ENCODE peak calls at places on chromosomes 2 and 18, in eight cellular contexts. U is A549; J is GM23338; I is Peyer's patch; O is tibial nerve; R is mesenchymal stem cell; W is tibial artery; V is CD8-positive, alpha-beta memory T cell. N is an unnamed sample.

GRCh38 chr2:181573140-181573736 is 83.7 kb downstream of the CERKL start:
- DNase-seq in U (peak), W (no peak), R (peak), O (no peak), I (no peak), V (no peak), J (peak), N (no peak)

GRCh38 chr2:12478151-12479041 is 238.3 kb upstream of the TRIB2 start:
- DNase-seq in J (no peak), R (no peak), V (no peak), O (no peak), U (no peak), W (no peak), I (no peak), N (no peak)

GRCh38 chr2:224646242-224646846 is 61.2 kb upstream of the CUL3 start:
- DNase-seq in V (no peak), O (no peak), U (peak), W (no peak), R (peak), I (no peak), J (peak), N (no peak)

GRCh38 chr2:34254272-34254882 is 655.3 kb upstream of the FAM98A start:
- DNase-seq in U (no peak), I (no peak), J (no peak), W (no peak), O (no peak), V (no peak), R (no peak), N (no peak)

GRCh38 chr2:156455366-156455975 is 19.3 kb downstream of the GPD2 start:
- DNase-seq in V (no peak), J (no peak), O (no peak), I (no peak), U (peak), R (peak), W (no peak), N (no peak)

GRCh38 chr2:50820176-50820575 is 211.8 kb downstream of the NRXN1 start:
- DNase-seq in V (no peak), J (no peak), W (no peak), U (no peak), I (no peak), O (no peak), R (no peak), N (no peak)

GRCh38 chr18:59919026-59919425 is 19.2 kb downstream of the PMAIP1 start:
- DNase-seq in W (no peak), J (no peak), O (no peak), I (no peak), U (no peak), V (no peak), R (no peak), N (no peak)

GRCh38 chr2:135532581-135532980 is 1.3 kb downstream of the R3HDM1 start:
- DNase-seq in U (no peak), W (no peak), R (peak), O (no peak), V (no peak), I (no peak), J (no peak), N (no peak)

GRCh38 chr18:697771-698170 is 14.7 kb downstream of the ENOSF1 start:
- DNase-seq in R (no peak), J (peak), I (no peak), O (no peak), W (no peak), U (no peak), V (no peak), N (no peak)

GRCh38 chr18:22348521-22349316 is 69.0 kb downstream of the CTAGE1 start:
- DNase-seq in U (peak), I (peak), J (peak), V (no peak), O (no peak), W (peak), R (peak), N (no peak)

GRCh38 chr2:239762742-239763269 is 262.3 kb downstream of the NDUFA10 start:
- DNase-seq in R (no peak), O (no peak), U (no peak), I (no peak), J (no peak), V (peak), W (no peak), N (peak)

GRCh38 chr2:45332567-45332966 is 278.5 kb downstream of the SRBD1 start:
- DNase-seq in I (peak), O (no peak), R (no peak), V (no peak), J (no peak), U (no peak), W (no peak), N (no peak)

GRCh38 chr18:79506191-79507075 is 110.7 kb downstream of the NFATC1 start:
- DNase-seq in J (no peak), O (peak), R (no peak), W (peak), U (no peak), V (peak), I (peak), N (no peak)

GRCh38 chr2:137873860-137874259 is 90.4 kb upstream of the HNMT start:
- DNase-seq in I (no peak), J (no peak), W (no peak), V (no peak), U (no peak), R (no peak), O (no peak), N (no peak)

GRCh38 chr18:3172081-3172480 is 47.7 kb downstream of the MYOM1 start:
- DNase-seq in R (no peak), O (no peak), V (no peak), J (no peak), U (no peak), I (no peak), W (no peak), N (no peak)

GRCh38 chr2:128808462-128809255 is 490.0 kb upstream of the HS6ST1 start:
- DNase-seq in J (no peak), O (no peak), U (no peak), I (no peak), V (no peak), W (no peak), R (peak), N (no peak)

DNA sequence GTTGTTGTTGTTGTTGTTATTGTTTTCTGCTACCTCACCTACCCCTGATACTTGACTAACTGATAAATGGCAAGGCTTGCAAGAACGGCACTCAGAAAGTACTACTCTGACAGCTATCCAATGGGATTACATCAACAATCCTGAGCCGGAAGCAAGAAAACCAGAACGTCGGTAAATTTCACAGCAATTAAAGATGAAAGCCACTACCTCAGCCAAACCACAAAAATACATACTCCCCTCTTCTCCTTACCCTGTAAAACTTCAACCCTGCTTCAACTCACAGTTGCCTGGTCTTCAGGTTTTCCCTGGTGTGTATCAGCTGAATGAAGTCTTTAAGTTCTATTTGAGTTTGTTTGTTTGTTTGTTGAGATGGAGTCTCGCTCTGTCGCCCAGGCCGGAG is 293.7 kb upstream of the RND3 start:
- DNase-seq in W (no peak), J (no peak), I (no peak), O (no peak), V (no peak), U (no peak), R (no peak), N (no peak)
- H3K4me3 ChIP-seq in W (no peak), J (no peak), I (no peak), O (no peak), V (no peak), U (no peak), R (no peak), N (no peak)

DNA sequence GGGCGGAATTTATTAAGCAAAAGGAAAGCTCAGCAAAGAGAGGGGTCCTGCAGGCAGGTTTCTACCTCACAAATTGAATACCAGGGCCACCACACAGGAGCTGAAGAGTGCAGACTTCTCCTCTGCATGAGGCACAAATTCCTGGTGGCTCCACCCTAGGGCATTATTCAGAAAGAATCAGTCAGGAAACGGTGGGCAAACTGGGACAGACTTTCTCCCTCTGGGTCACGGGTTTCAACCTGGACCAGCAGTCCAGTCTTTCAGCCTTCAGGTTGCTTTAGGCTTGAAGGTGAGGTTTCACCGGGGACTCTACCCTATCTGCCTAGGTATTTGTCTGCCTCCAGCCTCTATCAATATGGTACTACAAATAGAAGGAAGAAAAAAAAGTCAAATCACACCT is 41.8 kb downstream of the ACSL3 start:
- DNase-seq in R (no peak), V (no peak), O (no peak), I (no peak), W (no peak), U (no peak), J (no peak), N (no peak)
- H3K27ac ChIP-seq in R (no peak), V (no peak), O (no peak), I (no peak), W (no peak), U (peak), J (peak), N (no peak)

GRCh38 chr2:231181848-231182247 is 16.6 kb upstream of the ARMC9 start:
- DNase-seq in R (peak), I (peak), O (peak), W (peak), V (no peak), U (peak), J (no peak), N (no peak)
- H3K4me3 ChIP-seq in R (no peak), I (no peak), O (no peak), W (no peak), V (no peak), U (no peak), J (no peak), N (no peak)

GRCh38 chr18:77084757-77085035 is 47.9 kb downstream of the MBP start:
- DNase-seq in O (no peak), V (no peak), U (no peak), J (no peak), W (no peak), R (no peak), I (no peak), N (no peak)
- H3K27ac ChIP-seq in O (peak), V (no peak), U (no peak), J (no peak), W (no peak), R (no peak), I (peak), N (no peak)

DNA sequence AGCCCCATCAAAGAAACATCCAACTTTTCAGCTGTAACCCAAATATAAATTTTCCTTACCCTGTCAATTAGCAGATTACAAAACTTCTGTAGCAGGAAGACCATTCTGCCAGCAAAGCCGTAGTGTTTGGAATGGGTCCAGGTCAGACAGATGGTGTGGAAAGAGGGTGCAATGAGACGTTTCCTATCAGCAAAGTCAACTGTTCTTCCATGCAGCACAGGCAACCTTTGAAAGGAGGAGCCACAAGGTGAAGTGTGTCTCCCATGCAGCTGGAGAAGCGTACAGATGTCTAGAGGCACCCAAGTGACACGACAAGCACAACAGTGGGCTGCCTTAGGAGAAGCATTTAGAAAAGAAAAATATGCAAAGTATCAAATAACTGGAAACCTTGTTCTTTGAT is 83.7 kb downstream of the SP3 start:
- DNase-seq in R (no peak), V (no peak), W (peak), I (no peak), U (no peak), O (peak), J (no peak), N (no peak)
- H3K4me3 ChIP-seq in R (no peak), V (no peak), W (no peak), I (no peak), U (no peak), O (no peak), J (no peak), N (no peak)

GRCh38 chr2:168455692-168456525 is at the start of gene CERS6:
- DNase-seq in U (peak), W (peak), J (peak), I (peak), R (peak), V (peak), O (peak), N (peak)
- H3K27ac ChIP-seq in U (peak), W (peak), J (no peak), I (peak), R (peak), V (peak), O (peak), N (peak)

GRCh38 chr18:27181726-27182125 is 3.4 kb downstream of the CHST9 start:
- DNase-seq in I (no peak), V (no peak), R (no peak), W (no peak), J (no peak), U (no peak), O (no peak), N (no peak)

GRCh38 chr18:27188309-27188708 is 3.2 kb upstream of the CHST9 start:
- DNase-seq in I (no peak), W (no peak), R (no peak), O (no peak), U (no peak), J (no peak), V (no peak), N (no peak)

GRCh38 chr18:27185897-27186296 is 789 bp upstream of the CHST9 start:
- DNase-seq in R (no peak), J (no peak), V (no peak), U (no peak), W (no peak), I (no peak), O (no peak), N (no peak)

GRCh38 chr18:27184115-27185024 is 738 bp downstream of the CHST9 start:
- DNase-seq in J (peak), O (no peak), R (no peak), V (no peak), W (no peak), U (no peak), I (no peak), N (no peak)

GRCh38 chr18:27185025-27185763 is at the start of gene CHST9:
- DNase-seq in V (no peak), J (peak), R (no peak), O (no peak), I (no peak), W (no peak), U (no peak), N (no peak)
- H3K4me3 ChIP-seq in V (no peak), J (peak), R (no peak), O (peak), I (peak), W (no peak), U (peak), N (peak)

DNA sequence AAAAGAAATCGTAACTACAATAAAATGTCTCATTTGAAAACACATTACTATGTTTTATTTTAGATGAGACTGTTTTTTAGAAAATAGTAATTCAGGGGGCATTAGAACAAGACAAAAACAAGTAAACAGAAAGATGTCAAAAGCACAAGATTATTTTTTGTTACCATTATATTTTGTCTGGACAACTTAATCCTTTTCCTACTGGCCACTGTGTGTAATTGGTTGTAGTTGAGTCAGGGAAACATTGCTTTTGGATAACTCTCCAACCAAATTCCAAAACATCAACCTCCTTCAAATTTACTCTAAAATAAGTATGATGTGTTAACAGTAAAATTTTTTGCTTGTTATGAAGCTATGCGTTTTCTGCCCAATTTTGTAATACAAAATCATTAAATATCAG is 11.5 kb upstream of the MEIS1 start:
- DNase-seq in W (no peak), V (no peak), J (no peak), R (no peak), U (no peak), O (no peak), I (no peak), N (no peak)
- H3K27ac ChIP-seq in W (no peak), V (no peak), J (no peak), R (no peak), U (no peak), O (no peak), I (no peak), N (no peak)

DNA sequence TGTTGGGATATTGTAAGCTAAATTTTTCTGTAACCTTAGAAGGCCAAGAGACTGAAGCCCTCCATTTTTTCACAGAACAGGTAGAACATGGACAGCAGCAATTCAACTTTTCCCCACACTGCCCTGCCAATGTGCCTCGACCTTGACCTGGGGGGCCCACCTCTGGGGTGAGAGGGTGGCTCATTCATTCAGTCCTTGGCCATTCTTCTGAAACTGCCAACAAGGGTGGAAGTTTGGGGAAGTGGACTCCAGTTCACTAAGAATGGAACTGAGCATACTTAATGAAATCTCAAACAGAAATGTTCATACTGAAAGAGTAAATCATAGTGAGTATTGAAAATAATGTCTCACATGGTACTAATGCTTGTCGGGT is 1.1 kb downstream of the EEF1B2 start:
- DNase-seq in V (no peak), O (no peak), R (no peak), J (no peak), U (no peak), W (no peak), I (no peak), N (no peak)
- H3K4me3 ChIP-seq in V (peak), O (peak), R (peak), J (peak), U (peak), W (peak), I (peak), N (peak)

N was measured in dorsolateral prefrontal cortex.